ENCODE peak calls at places on chromosomes 1 and 21, in eight cellular contexts. J is stimulated activated CD8-positive, alpha-beta memory T cell treated with anti-CD3 and anti-CD28 coated beads, Interleukin-15, amount 100 ng/mL, for 4 hours; O is activated CD4-positive, alpha-beta memory T cell treated with anti-CD3 and anti-CD28 coated beads for 36 hours; R is kidney tubule cell; Y is mesenchymal stem cell; Z is choroid plexus epithelial cell; X is B cell; B is NCI-H748 treated with DMSO at 0.1 percent for 48 hours. L is an unnamed sample.

GRCh38 chr1:41661428-41662060 is 177.1 kb upstream of the EDN2 start:
- DNase-seq in R (no peak), B (peak), X (peak), Y (no peak), Z (no peak), J (no peak), O (peak), L (no peak)

GRCh38 chr1:56526571-56527174 is 52.7 kb downstream of the PLPP3 start:
- DNase-seq in J (no peak), O (no peak), B (no peak), X (peak), Z (no peak), R (peak), Y (no peak), L (no peak)

GRCh38 chr1:229015791-229016190 is 255.1 kb upstream of the RAB4A start:
- DNase-seq in Y (no peak), Z (no peak), O (no peak), B (no peak), J (no peak), R (no peak), X (no peak), L (no peak)

GRCh38 chr1:41810446-41810845 is 108.3 kb downstream of the HIVEP3 start:
- DNase-seq in J (no peak), Y (peak), O (peak), B (no peak), R (peak), X (no peak), Z (peak), L (no peak)

GRCh38 chr21:17512245-17513213 is at the start of gene CXADR:
- DNase-seq in R (peak), J (peak), Y (peak), O (peak), Z (peak), X (peak), B (peak), L (peak)

GRCh38 chr1:21903638-21904474 is 33.3 kb downstream of the HSPG2 start:
- DNase-seq in X (no peak), J (no peak), B (no peak), Y (no peak), Z (no peak), O (no peak), R (no peak), L (no peak)

GRCh38 chr21:33434770-33435360 is 31.7 kb downstream of the IFNGR2 start:
- DNase-seq in R (peak), X (no peak), Z (peak), Y (peak), B (no peak), J (no peak), O (peak), L (no peak)

GRCh38 chr1:115098979-115099692 is 9.8 kb upstream of the TSPAN2 start:
- DNase-seq in O (peak), R (peak), J (peak), Y (no peak), X (peak), Z (peak), B (peak), L (peak)

GRCh38 chr1:95098196-95098595 is 19.0 kb upstream of the TLCD4 start:
- DNase-seq in R (no peak), Z (peak), Y (peak), B (no peak), J (no peak), O (no peak), X (no peak), L (no peak)